ENCODE peak calls at places on chromosomes 3 and 15, in six cellular contexts. G, L, U, E, B and N are unnamed samples.
A peak's percentile ranks its signal among the peaks of the same experiment; 100 is the strongest.

GRCh38 chr3:159840900-159841299 is 147.7 kb upstream of the IL12A start:
- DNase-seq in G (no peak), L (no peak), U (peak; percentile 51), E (peak; percentile 71), B (no peak), N (no peak)

GRCh38 chr3:157103860-157104259 is 56.1 kb downstream of the CCNL1 start:
- DNase-seq in G (no peak), L (no peak), U (no peak), E (no peak), B (no peak), N (no peak)

GRCh38 chr3:58996730-58997129 is 53.1 kb downstream of the CFAP20DC start:
- DNase-seq in G (no peak), L (no peak), U (no peak), E (no peak), B (no peak), N (no peak)

GRCh38 chr15:57310876-57311275 is 65.4 kb upstream of the CGNL1 start:
- DNase-seq in G (no peak), L (no peak), U (no peak), E (no peak), B (no peak), N (no peak)

GRCh38 chr3:143252931-143253330 is 133.4 kb downstream of the CHST2 start:
- DNase-seq in G (no peak), L (peak; percentile 70), U (no peak), E (no peak), B (no peak), N (no peak)

GRCh38 chr3:25582242-25582641 is 82.5 kb downstream of the TOP2B start:
- DNase-seq in G (no peak), L (peak; percentile 48), U (peak; percentile 46), E (peak; percentile 77), B (no peak), N (peak; percentile 86)

GRCh38 chr15:56215769-56216168 is 27.9 kb downstream of the RFX7 start:
- DNase-seq in G (no peak), L (peak; percentile 31), U (peak; percentile 70), E (peak; percentile 58), B (no peak), N (peak; percentile 97)

GRCh38 chr15:36614016-36614415 is 34.6 kb downstream of the CDIN1 start:
- DNase-seq in G (no peak), L (no peak), U (no peak), E (no peak), B (no peak), N (no peak)

GRCh38 chr3:4994144-4994730 is 15.0 kb downstream of the BHLHE40 start:
- DNase-seq in G (no peak), L (no peak), U (no peak), E (peak; percentile 40), B (no peak), N (peak; percentile 49)

GRCh38 chr3:55173504-55173903 is 245.6 kb upstream of the LRTM1 start:
- DNase-seq in G (no peak), L (no peak), U (no peak), E (no peak), B (no peak), N (no peak)

GRCh38 chr15:32991544-32992192 is 202.8 kb downstream of the FMN1 start:
- DNase-seq in G (no peak), L (no peak), U (no peak), E (no peak), B (peak; percentile 28), N (no peak)

GRCh38 chr3:115960799-115961198 is 337.5 kb downstream of the GAP43 start:
- DNase-seq in G (peak; percentile 27), L (no peak), U (peak; percentile 15), E (peak; percentile 6), B (peak; percentile 18), N (no peak)

GRCh38 chr3:30611613-30612421 is 5.4 kb downstream of the TGFBR2 start:
- DNase-seq in G (no peak), L (no peak), U (peak; percentile 52), E (peak; percentile 62), B (no peak), N (no peak)

GRCh38 chr3:36991147-36991546 is 1.8 kb downstream of the EPM2AIP1 start:
- DNase-seq in G (peak; percentile 68), L (no peak), U (no peak), E (no peak), B (no peak), N (no peak)

GRCh38 chr3:56125358-56126005 is 342.8 kb downstream of the ERC2 start:
- DNase-seq in G (no peak), L (peak; percentile 34), U (peak; percentile 64), E (peak; percentile 65), B (peak; percentile 27), N (peak; percentile 57)

GRCh38 chr3:71707600-71707999 is 17.6 kb downstream of the EIF4E3 start:
- DNase-seq in G (no peak), L (no peak), U (peak; percentile 61), E (no peak), B (no peak), N (peak; percentile 32)

GRCh38 chr3:107441617-107442016 is 64.4 kb downstream of the CCDC54 start:
- DNase-seq in G (no peak), L (no peak), U (peak; percentile 9), E (peak; percentile 19), B (no peak), N (peak; percentile 46)

GRCh38 chr3:14947105-14947885 is at the start of gene NR2C2:
- DNase-seq in G (peak; percentile 91), L (no peak), U (peak; percentile 84), E (peak; percentile 70), B (peak; percentile 86), N (peak; percentile 74)

GRCh38 chr15:37059051-37059450 is 41.3 kb downstream of the MEIS2 start:
- DNase-seq in G (no peak), L (peak; percentile 61), U (peak; percentile 85), E (peak; percentile 91), B (no peak), N (peak; percentile 83)

GRCh38 chr3:38150780-38151528 is 12.5 kb downstream of the MYD88 start:
- DNase-seq in G (no peak), L (no peak), U (no peak), E (no peak), B (no peak), N (no peak)
- TF ChIP-seq CTCF in G (no peak), L (no peak), U (no peak), E (peak; percentile 4), B (no peak), N (no peak)

DNA sequence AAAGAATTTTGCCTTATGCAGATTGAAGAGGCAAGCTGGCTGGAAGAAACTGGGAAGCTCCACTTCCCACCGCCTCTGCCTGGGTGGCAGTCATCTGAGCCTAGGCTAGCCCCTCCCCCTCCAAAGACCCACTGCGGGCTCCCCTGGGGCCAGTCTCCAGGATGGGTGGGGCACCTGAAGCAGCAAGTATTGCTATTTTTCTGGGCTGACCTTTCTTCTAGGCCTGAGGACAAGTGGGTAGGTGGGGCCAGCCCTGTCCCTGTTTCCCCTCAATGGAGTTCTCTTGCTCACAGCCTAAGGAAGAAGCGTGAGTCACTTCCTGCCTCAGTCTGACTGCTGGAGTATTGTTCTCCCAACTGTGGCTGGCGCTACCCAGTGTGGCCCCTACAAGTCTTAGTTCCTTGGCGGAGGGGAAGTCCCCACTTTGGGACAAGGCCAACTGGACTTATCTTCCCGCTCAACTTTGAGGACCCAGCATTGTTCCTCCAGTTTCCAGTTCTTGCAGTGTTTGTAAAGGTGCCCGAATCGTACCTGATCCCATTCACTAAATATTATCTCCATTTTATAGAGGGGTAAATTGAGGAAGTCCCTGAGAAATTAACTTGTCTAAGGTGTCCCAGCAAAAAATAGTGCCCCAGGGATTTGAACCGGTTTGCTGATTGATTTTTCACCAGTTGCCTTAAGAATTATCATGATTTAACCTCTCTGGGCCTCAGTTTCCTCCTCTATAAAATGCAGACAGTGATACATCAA is 1.4 kb downstream of the FURIN start:
- DNase-seq in G (peak; percentile 35), L (no peak), U (peak; percentile 89), E (peak; percentile 94), B (peak; percentile 75), N (peak; percentile 92)
- H3K4me3 ChIP-seq in G (no peak overlapping the region), L (no peak overlapping the region), U (no peak overlapping the region), E (peak overlapping the region; percentile 74), B (no peak overlapping the region), N (no peak overlapping the region)

DNA sequence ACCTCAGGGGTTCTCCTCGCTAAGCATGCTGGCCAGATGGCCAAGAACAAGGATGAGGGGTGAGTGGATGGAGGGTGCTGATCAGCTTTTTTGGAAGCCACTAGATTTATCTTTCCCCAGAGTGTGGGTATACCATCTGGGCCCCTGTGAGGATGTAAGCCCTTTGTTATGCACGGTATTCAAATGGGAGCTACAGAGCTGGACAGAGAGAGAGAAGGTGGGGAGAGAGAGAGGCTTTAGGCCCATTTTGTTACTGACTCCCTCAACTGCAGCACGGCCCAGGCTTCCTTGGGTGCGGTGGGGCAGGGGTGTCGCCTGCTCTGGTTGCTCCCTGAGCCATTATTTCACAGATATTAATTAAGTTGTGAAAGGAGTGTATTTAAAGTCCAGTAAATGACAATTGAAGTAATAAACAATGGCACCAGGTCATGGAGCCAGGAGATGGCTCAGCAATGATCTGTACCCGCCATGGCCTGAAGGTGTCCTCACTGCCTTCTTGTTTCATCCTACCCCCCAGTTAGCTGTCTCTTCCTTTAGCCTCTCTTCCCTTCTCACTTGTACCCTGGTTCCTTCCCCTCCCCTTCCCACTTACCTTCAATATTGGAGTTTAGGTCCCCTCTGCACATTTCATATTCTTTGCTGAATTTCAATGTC is 158.0 kb downstream of the CLSTN2 start:
- DNase-seq in G (peak; percentile 17), L (no peak), U (no peak), E (no peak), B (no peak), N (no peak)
- TF ChIP-seq CTCF in G (peak; percentile 39), L (no peak), U (no peak), E (no peak), B (no peak), N (no peak)

DNA sequence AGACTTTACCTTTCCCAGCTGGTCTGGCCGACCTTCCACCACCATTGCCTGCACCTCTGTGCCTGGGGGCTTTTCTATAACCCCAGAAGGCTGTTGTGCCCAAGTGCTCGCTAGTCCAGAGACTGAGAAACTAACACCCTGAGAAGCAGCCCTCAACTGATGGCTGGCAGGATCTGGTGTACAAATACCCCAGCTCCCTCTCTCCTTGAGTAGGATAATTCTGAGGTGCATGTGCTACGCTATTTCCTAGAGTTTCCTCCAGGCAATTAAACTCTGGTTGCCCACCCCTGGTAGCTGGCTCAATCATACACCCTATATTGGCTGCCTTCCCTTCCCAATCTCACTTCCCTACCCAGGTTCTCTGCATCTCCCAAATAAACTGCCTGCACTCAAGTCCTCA is 11.5 kb upstream of the SLC6A1 start:
- DNase-seq in G (no peak), L (no peak), U (no peak), E (no peak), B (no peak), N (no peak)
- H3K4me3 ChIP-seq in G (no peak overlapping the region), L (no peak overlapping the region), U (no peak overlapping the region), E (no peak overlapping the region), B (no peak overlapping the region), N (no peak overlapping the region)

DNA sequence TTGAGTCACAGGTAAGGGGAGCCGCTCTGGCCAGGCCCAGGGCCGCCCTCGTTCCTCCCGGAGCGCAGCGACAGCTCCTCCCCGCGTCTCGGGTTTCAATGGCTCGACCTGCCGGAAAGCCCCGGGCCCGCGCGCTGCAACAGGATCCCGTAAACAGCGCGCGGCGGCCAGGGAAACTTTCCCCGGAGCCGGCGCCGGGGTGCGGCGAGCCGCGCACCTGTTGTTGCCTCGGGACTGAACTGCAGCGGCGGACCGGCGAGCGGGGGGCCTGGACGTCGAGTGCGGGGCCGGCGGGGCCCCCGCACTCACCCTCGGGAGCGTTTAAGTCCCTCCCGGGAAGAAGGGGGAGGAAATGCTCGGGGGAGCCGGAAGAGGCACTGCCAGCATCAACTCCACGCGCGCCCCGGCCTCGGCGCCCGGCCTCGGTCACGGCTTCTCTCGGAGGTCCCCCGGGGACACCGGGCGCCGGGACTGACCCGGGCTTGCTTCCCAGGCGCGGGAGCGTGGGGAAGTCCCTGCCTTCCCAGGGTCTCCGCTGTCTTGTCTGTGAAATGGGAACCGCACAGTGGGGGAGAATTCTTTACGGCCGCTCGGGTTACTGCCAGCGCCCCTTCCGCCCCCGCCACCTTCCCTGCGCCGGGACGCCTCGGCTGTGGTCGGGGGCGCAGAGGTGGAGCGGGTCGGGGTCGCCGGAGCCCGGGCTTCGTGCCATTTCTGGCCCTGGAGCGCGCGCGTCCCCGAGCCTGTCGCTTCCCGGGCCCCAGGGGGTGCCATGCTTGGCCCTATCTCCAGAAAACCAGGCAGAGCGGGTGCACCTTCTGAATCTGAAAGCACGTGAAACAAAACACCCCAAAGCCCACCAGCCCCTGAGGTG is 7.4 kb upstream of the PGPEP1L start:
- DNase-seq in G (peak; percentile 89), L (no peak), U (peak; percentile 52), E (peak; percentile 31), B (peak; percentile 64), N (peak; percentile 66)
- TF ChIP-seq CTCF in G (no peak), L (no peak), U (no peak), E (no peak), B (no peak), N (no peak)